ENCODE peak calls at places on chromosome 7, in nine cellular contexts. One of them, this sample, is unnamed.
A peak's percentile ranks its signal among the peaks of the same experiment; 100 is the strongest.

GRCh38 chr7:111998326-111998725 is 207.9 kb downstream of the DOCK4 start:
- DNase-seq in thyroid gland: no peak
- DNase-seq in A549: no peak
- DNase-seq in NT2/D1: no peak
- DNase-seq in uterus: no peak
- DNase-seq in left ventricle myocardium inferior: no peak
- DNase-seq in GM23338: no peak
- DNase-seq in skeletal muscle cell: no peak
- DNase-seq in body of pancreas: no peak
- DNase-seq in this sample: no peak

GRCh38 chr7:80278737-80279136 is 144.1 kb downstream of the GNAI1 start:
- DNase-seq in thyroid gland: no peak
- DNase-seq in A549: peak; percentile 32
- DNase-seq in NT2/D1: no peak
- DNase-seq in uterus: no peak
- DNase-seq in left ventricle myocardium inferior: no peak
- DNase-seq in GM23338: no peak
- DNase-seq in skeletal muscle cell: no peak
- DNase-seq in body of pancreas: no peak
- DNase-seq in this sample: no peak

GRCh38 chr7:6306471-6306870 is 34.0 kb upstream of the CYTH3 start:
- DNase-seq in thyroid gland: no peak
- DNase-seq in A549: peak; percentile 86
- DNase-seq in NT2/D1: no peak
- DNase-seq in uterus: no peak
- DNase-seq in left ventricle myocardium inferior: no peak
- DNase-seq in GM23338: no peak
- DNase-seq in skeletal muscle cell: peak; percentile 32
- DNase-seq in body of pancreas: no peak
- DNase-seq in this sample: peak; percentile 45

GRCh38 chr7:135808206-135808605 is 59.6 kb upstream of the FAM180A start:
- DNase-seq in thyroid gland: peak; percentile 63
- DNase-seq in A549: no peak
- DNase-seq in NT2/D1: no peak
- DNase-seq in uterus: no peak
- DNase-seq in left ventricle myocardium inferior: no peak
- DNase-seq in GM23338: no peak
- DNase-seq in skeletal muscle cell: no peak
- DNase-seq in body of pancreas: no peak
- DNase-seq in this sample: no peak

GRCh38 chr7:127150543-127150942 is 102.2 kb downstream of the GRM8 start:
- DNase-seq in thyroid gland: no peak
- DNase-seq in A549: no peak
- DNase-seq in NT2/D1: no peak
- DNase-seq in uterus: no peak
- DNase-seq in left ventricle myocardium inferior: no peak
- DNase-seq in GM23338: peak; percentile 69
- DNase-seq in skeletal muscle cell: no peak
- DNase-seq in body of pancreas: no peak
- DNase-seq in this sample: no peak

GRCh38 chr7:114715907-114716306 is 206.0 kb upstream of the MDFIC start:
- DNase-seq in thyroid gland: no peak
- DNase-seq in A549: no peak
- DNase-seq in NT2/D1: no peak
- DNase-seq in uterus: no peak
- DNase-seq in left ventricle myocardium inferior: no peak
- DNase-seq in GM23338: no peak
- DNase-seq in skeletal muscle cell: no peak
- DNase-seq in body of pancreas: no peak
- DNase-seq in this sample: no peak

GRCh38 chr7:151137076-151137611 is 30.4 kb downstream of the GBX1 start:
- DNase-seq in thyroid gland: peak; percentile 0
- DNase-seq in A549: no peak
- DNase-seq in NT2/D1: no peak
- DNase-seq in uterus: no peak
- DNase-seq in left ventricle myocardium inferior: no peak
- DNase-seq in GM23338: peak; percentile 50
- DNase-seq in skeletal muscle cell: no peak
- DNase-seq in body of pancreas: no peak
- DNase-seq in this sample: no peak

GRCh38 chr7:7264306-7265040 is 82.1 kb downstream of the C1GALT1 start:
- DNase-seq in thyroid gland: no peak
- DNase-seq in A549: no peak
- DNase-seq in NT2/D1: no peak
- DNase-seq in uterus: no peak
- DNase-seq in left ventricle myocardium inferior: no peak
- DNase-seq in GM23338: no peak
- DNase-seq in skeletal muscle cell: no peak
- DNase-seq in body of pancreas: no peak
- DNase-seq in this sample: no peak

GRCh38 chr7:85328599-85328998 is 141.7 kb upstream of the SEMA3D start:
- DNase-seq in thyroid gland: no peak
- DNase-seq in A549: no peak
- DNase-seq in NT2/D1: no peak
- DNase-seq in uterus: no peak
- DNase-seq in left ventricle myocardium inferior: no peak
- DNase-seq in GM23338: no peak
- DNase-seq in skeletal muscle cell: no peak
- DNase-seq in body of pancreas: no peak
- DNase-seq in this sample: no peak

GRCh38 chr7:1317654-1318450 is 85.2 kb downstream of the UNCX start:
- DNase-seq in thyroid gland: no peak
- DNase-seq in A549: no peak
- DNase-seq in NT2/D1: no peak
- DNase-seq in uterus: no peak
- DNase-seq in left ventricle myocardium inferior: peak; percentile 7
- DNase-seq in GM23338: no peak
- DNase-seq in skeletal muscle cell: no peak
- DNase-seq in body of pancreas: no peak
- DNase-seq in this sample: no peak

GRCh38 chr7:41185851-41186250 is 517.0 kb downstream of the INHBA start:
- DNase-seq in thyroid gland: no peak
- DNase-seq in A549: no peak
- DNase-seq in NT2/D1: no peak
- DNase-seq in uterus: no peak
- DNase-seq in left ventricle myocardium inferior: no peak
- DNase-seq in GM23338: no peak
- DNase-seq in skeletal muscle cell: peak; percentile 5
- DNase-seq in body of pancreas: no peak
- DNase-seq in this sample: no peak

GRCh38 chr7:10981317-10981716 is 7.6 kb downstream of the PHF14 start:
- DNase-seq in thyroid gland: no peak
- DNase-seq in A549: no peak
- DNase-seq in NT2/D1: no peak
- DNase-seq in uterus: no peak
- DNase-seq in left ventricle myocardium inferior: no peak
- DNase-seq in GM23338: no peak
- DNase-seq in skeletal muscle cell: no peak
- DNase-seq in body of pancreas: no peak
- DNase-seq in this sample: no peak

GRCh38 chr7:10974717-10975032 is 1.0 kb downstream of the PHF14 start:
- DNase-seq in thyroid gland: no peak
- DNase-seq in A549: no peak
- DNase-seq in NT2/D1: no peak
- DNase-seq in uterus: no peak
- DNase-seq in left ventricle myocardium inferior: no peak
- DNase-seq in GM23338: no peak
- DNase-seq in skeletal muscle cell: no peak
- DNase-seq in body of pancreas: no peak
- DNase-seq in this sample: no peak

GRCh38 chr7:10973942-10974716 is 457 bp downstream of the PHF14 start:
- DNase-seq in thyroid gland: peak; percentile 27
- DNase-seq in A549: peak; percentile 35
- DNase-seq in NT2/D1: peak; percentile 25
- DNase-seq in uterus: no peak
- DNase-seq in left ventricle myocardium inferior: peak; percentile 30
- DNase-seq in GM23338: peak; percentile 65
- DNase-seq in skeletal muscle cell: peak; percentile 10
- DNase-seq in body of pancreas: peak; percentile 26
- DNase-seq in this sample: peak; percentile 27

GRCh38 chr7:10973061-10973941 is at the start of gene PHF14:
- DNase-seq in thyroid gland: peak; percentile 98
- DNase-seq in A549: peak; percentile 98
- DNase-seq in NT2/D1: peak; percentile 99
- DNase-seq in uterus: peak; percentile 97
- DNase-seq in left ventricle myocardium inferior: peak; percentile 97
- DNase-seq in GM23338: peak; percentile 98
- DNase-seq in skeletal muscle cell: peak; percentile 88
- DNase-seq in body of pancreas: peak; percentile 99
- DNase-seq in this sample: peak; percentile 98

DNA sequence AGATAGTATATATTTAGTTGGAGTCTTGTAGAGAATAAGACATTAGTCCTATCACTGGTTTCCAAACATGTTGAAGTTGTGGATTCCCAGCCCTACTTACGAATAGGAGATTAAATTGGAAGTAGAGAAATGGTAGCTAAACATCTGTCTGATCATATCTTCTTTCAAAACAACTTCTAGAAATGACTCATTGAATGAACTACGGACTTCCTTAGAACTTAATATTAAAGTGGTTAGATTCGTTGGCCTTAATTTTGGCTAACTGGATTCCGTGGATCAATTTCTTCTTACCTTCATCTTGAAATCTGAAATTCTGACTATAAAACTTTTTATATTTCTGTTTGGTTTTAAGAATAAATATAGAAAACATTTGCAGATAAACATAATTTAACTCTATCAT is 3.4 kb downstream of the PHF14 start:
- DNase-seq in thyroid gland: no peak
- DNase-seq in A549: no peak
- DNase-seq in NT2/D1: no peak
- DNase-seq in uterus: no peak
- DNase-seq in left ventricle myocardium inferior: no peak
- DNase-seq in GM23338: no peak
- DNase-seq in skeletal muscle cell: no peak
- DNase-seq in body of pancreas: no peak
- DNase-seq in this sample: no peak
- H3K4me3 ChIP-seq in thyroid gland: no peak overlapping the region
- H3K4me3 ChIP-seq in A549: no peak overlapping the region
- H3K4me3 ChIP-seq in NT2/D1: no peak overlapping the region
- H3K4me3 ChIP-seq in uterus: no peak overlapping the region
- H3K4me3 ChIP-seq in left ventricle myocardium inferior: no peak overlapping the region
- H3K4me3 ChIP-seq in GM23338: no peak overlapping the region
- H3K4me3 ChIP-seq in skeletal muscle cell: no peak overlapping the region
- H3K4me3 ChIP-seq in body of pancreas: no peak overlapping the region
- H3K4me3 ChIP-seq in this sample: no peak overlapping the region

DNA sequence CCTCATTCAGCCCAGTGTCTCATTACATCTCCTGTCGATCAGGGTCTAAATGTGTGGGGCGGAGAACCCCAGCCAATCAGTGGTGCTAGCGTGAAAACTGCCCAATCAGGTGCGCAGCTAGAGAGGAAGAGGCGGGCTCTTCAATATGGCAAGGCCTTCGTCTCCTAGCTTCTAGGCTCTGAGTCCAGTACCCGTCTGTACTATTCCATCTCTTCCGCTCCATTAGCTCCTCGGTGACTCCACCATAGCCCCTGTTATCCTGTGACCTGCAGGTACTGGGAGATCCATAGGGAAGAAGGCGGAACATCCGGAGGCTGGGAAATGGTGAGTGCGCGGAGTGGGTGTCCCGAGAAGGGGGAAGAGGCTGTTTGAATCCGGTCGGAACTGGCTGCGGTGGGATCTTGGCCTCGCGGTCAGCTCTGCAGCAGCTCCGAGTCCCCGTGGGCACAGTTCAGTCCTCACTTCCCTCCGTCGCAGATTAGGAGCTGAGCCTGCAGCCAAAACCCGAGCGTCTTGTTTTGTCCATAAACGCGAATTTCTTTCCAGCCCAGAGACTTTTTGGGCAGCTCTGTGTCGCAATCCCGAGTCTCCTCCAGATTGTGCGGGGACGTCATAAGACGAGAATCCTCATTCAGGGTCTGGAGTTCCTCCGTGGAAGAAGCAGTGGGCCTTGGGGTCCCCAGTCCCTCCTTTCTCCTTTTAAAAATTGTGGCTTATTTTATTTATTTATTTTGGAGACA is at the start of gene ZNF727:
- DNase-seq in thyroid gland: peak; percentile 59
- DNase-seq in A549: no peak
- DNase-seq in NT2/D1: no peak
- DNase-seq in uterus: peak; percentile 54
- DNase-seq in left ventricle myocardium inferior: peak; percentile 76
- DNase-seq in GM23338: no peak
- DNase-seq in skeletal muscle cell: no peak
- DNase-seq in body of pancreas: peak; percentile 53
- DNase-seq in this sample: peak; percentile 2
- H3K4me3 ChIP-seq in thyroid gland: peak within 1 kb of the TSS; percentile 14
- H3K4me3 ChIP-seq in A549: no peak within 1 kb of the TSS
- H3K4me3 ChIP-seq in NT2/D1: no peak within 1 kb of the TSS
- H3K4me3 ChIP-seq in uterus: peak within 1 kb of the TSS; percentile 82
- H3K4me3 ChIP-seq in left ventricle myocardium inferior: peak within 1 kb of the TSS; percentile 73
- H3K4me3 ChIP-seq in GM23338: no peak within 1 kb of the TSS
- H3K4me3 ChIP-seq in skeletal muscle cell: no peak within 1 kb of the TSS
- H3K4me3 ChIP-seq in body of pancreas: peak within 1 kb of the TSS; percentile 54
- H3K4me3 ChIP-seq in this sample: no peak within 1 kb of the TSS

GRCh38 chr7:102992820-102993531 is 80.2 kb downstream of the LRRC17 start:
- DNase-seq in thyroid gland: no peak
- DNase-seq in A549: peak; percentile 58
- DNase-seq in NT2/D1: no peak
- DNase-seq in uterus: no peak
- DNase-seq in left ventricle myocardium inferior: no peak
- DNase-seq in GM23338: no peak
- DNase-seq in skeletal muscle cell: peak; percentile 48
- DNase-seq in body of pancreas: peak; percentile 48
- DNase-seq in this sample: peak; percentile 45
- H3K4me3 ChIP-seq in thyroid gland: no peak overlapping the region
- H3K4me3 ChIP-seq in A549: no peak overlapping the region
- H3K4me3 ChIP-seq in NT2/D1: no peak overlapping the region
- H3K4me3 ChIP-seq in uterus: no peak overlapping the region
- H3K4me3 ChIP-seq in left ventricle myocardium inferior: no peak overlapping the region
- H3K4me3 ChIP-seq in GM23338: no peak overlapping the region
- H3K4me3 ChIP-seq in skeletal muscle cell: no peak overlapping the region
- H3K4me3 ChIP-seq in body of pancreas: no peak overlapping the region
- H3K4me3 ChIP-seq in this sample: no peak overlapping the region

GRCh38 chr7:76280408-76280807 is 22.1 kb upstream of the HSPB1 start:
- DNase-seq in thyroid gland: no peak
- DNase-seq in A549: no peak
- DNase-seq in NT2/D1: no peak
- DNase-seq in uterus: no peak
- DNase-seq in left ventricle myocardium inferior: no peak
- DNase-seq in GM23338: peak; percentile 60
- DNase-seq in skeletal muscle cell: no peak
- DNase-seq in body of pancreas: no peak
- DNase-seq in this sample: no peak

GRCh38 chr7:76281006-76281705 is 21.3 kb upstream of the HSPB1 start:
- DNase-seq in thyroid gland: no peak
- DNase-seq in A549: no peak
- DNase-seq in NT2/D1: no peak
- DNase-seq in uterus: no peak
- DNase-seq in left ventricle myocardium inferior: no peak
- DNase-seq in GM23338: no peak
- DNase-seq in skeletal muscle cell: no peak
- DNase-seq in body of pancreas: no peak
- DNase-seq in this sample: no peak

GRCh38 chr7:76283254-76284159 is 19.0 kb upstream of the HSPB1 start:
- DNase-seq in thyroid gland: no peak
- DNase-seq in A549: no peak
- DNase-seq in NT2/D1: no peak
- DNase-seq in uterus: no peak
- DNase-seq in left ventricle myocardium inferior: no peak
- DNase-seq in GM23338: no peak
- DNase-seq in skeletal muscle cell: no peak
- DNase-seq in body of pancreas: no peak
- DNase-seq in this sample: no peak

GRCh38 chr7:76281706-76282343 is 20.6 kb upstream of the HSPB1 start:
- DNase-seq in thyroid gland: no peak
- DNase-seq in A549: no peak
- DNase-seq in NT2/D1: no peak
- DNase-seq in uterus: no peak
- DNase-seq in left ventricle myocardium inferior: no peak
- DNase-seq in GM23338: peak; percentile 72
- DNase-seq in skeletal muscle cell: no peak
- DNase-seq in body of pancreas: no peak
- DNase-seq in this sample: no peak

GRCh38 chr7:76282344-76283253 is 19.9 kb upstream of the HSPB1 start:
- DNase-seq in thyroid gland: no peak
- DNase-seq in A549: no peak
- DNase-seq in NT2/D1: no peak
- DNase-seq in uterus: peak; percentile 79
- DNase-seq in left ventricle myocardium inferior: no peak
- DNase-seq in GM23338: peak; percentile 81
- DNase-seq in skeletal muscle cell: no peak
- DNase-seq in body of pancreas: peak; percentile 51
- DNase-seq in this sample: no peak
- H3K4me3 ChIP-seq in thyroid gland: no peak overlapping the region
- H3K4me3 ChIP-seq in A549: peak overlapping the region; percentile 78
- H3K4me3 ChIP-seq in NT2/D1: peak overlapping the region; percentile 65
- H3K4me3 ChIP-seq in uterus: peak overlapping the region; percentile 31
- H3K4me3 ChIP-seq in left ventricle myocardium inferior: peak overlapping the region; percentile 70
- H3K4me3 ChIP-seq in GM23338: peak overlapping the region; percentile 76
- H3K4me3 ChIP-seq in skeletal muscle cell: peak overlapping the region; percentile 35
- H3K4me3 ChIP-seq in body of pancreas: peak overlapping the region; percentile 22
- H3K4me3 ChIP-seq in this sample: peak overlapping the region; percentile 41